ENCODE peak calls at places on chromosomes 16 and 17, in seven cellular contexts. A is prostate gland, T is esophagus muscularis mucosa, R is H1, C is endothelial cell of umbilical vein, V is stomach, M is GM12891. I is an unnamed sample.

GRCh38 chr16:17461951-17462729 is 8.6 kb downstream of the XYLT1 start:
- DNase-seq in V (no peak), R (no peak), T (no peak), C (no peak), M (no peak), A (no peak), I (no peak)

GRCh38 chr16:87954361-87954760 is 3.1 kb downstream of the BANP start:
- DNase-seq in C (no peak), R (no peak), A (no peak), T (no peak), M (no peak), V (peak; percentile 44), I (no peak)

GRCh38 chr17:50046667-50047066 is 9.2 kb upstream of the ITGA3 start:
- DNase-seq in R (no peak), V (no peak), T (no peak), A (no peak), M (no peak), C (no peak), I (no peak)

GRCh38 chr16:11140466-11140865 is 115.5 kb downstream of the SOCS1 start:
- DNase-seq in A (no peak), T (no peak), C (no peak), M (no peak), V (no peak), R (no peak), I (no peak)

GRCh38 chr17:4310349-4311060 is 46.7 kb upstream of the ANKFY1 start:
- DNase-seq in C (peak; percentile 80), T (no peak), M (no peak), R (no peak), A (no peak), V (peak; percentile 37), I (no peak)

GRCh38 chr17:54898576-54898975 is 2.1 kb upstream of the TOM1L1 start:
- DNase-seq in V (no peak), A (no peak), T (no peak), C (no peak), M (no peak), R (no peak), I (no peak)

GRCh38 chr17:34713687-34714086 is 134.3 kb downstream of the TMEM132E start:
- DNase-seq in C (no peak), T (peak; percentile 70), M (no peak), A (no peak), V (no peak), R (no peak), I (no peak)

GRCh38 chr17:68455756-68456528 is 1.4 kb downstream of the WIPI1 start:
- DNase-seq in M (no peak), A (peak; percentile 71), V (peak; percentile 70), R (no peak), C (no peak), T (no peak), I (no peak)

GRCh38 chr16:81175325-81175891 is 63.1 kb upstream of the BCO1 start:
- DNase-seq in C (no peak), T (no peak), A (peak; percentile 32), R (no peak), M (no peak), V (no peak), I (no peak)

GRCh38 chr16:31093132-31093703 is 1.4 kb downstream of the VKORC1 start:
- DNase-seq in M (no peak), A (no peak), T (no peak), R (no peak), C (no peak), V (no peak), I (no peak)

GRCh38 chr16:68737730-68738590 is 868 bp downstream of the CDH1 start:
- DNase-seq in V (peak; percentile 87), M (no peak), T (no peak), A (peak; percentile 70), R (no peak), C (no peak), I (no peak)

GRCh38 chr17:18141210-18141803 is 32.8 kb downstream of the MYO15A start:
- DNase-seq in C (peak; percentile 68), M (peak; percentile 51), V (no peak), A (peak; percentile 43), R (no peak), T (no peak), I (no peak)

GRCh38 chr17:58172369-58173071 is 5.7 kb downstream of the OR4D2 start:
- DNase-seq in A (no peak), C (no peak), V (no peak), M (no peak), R (no peak), T (no peak), I (no peak)

DNA sequence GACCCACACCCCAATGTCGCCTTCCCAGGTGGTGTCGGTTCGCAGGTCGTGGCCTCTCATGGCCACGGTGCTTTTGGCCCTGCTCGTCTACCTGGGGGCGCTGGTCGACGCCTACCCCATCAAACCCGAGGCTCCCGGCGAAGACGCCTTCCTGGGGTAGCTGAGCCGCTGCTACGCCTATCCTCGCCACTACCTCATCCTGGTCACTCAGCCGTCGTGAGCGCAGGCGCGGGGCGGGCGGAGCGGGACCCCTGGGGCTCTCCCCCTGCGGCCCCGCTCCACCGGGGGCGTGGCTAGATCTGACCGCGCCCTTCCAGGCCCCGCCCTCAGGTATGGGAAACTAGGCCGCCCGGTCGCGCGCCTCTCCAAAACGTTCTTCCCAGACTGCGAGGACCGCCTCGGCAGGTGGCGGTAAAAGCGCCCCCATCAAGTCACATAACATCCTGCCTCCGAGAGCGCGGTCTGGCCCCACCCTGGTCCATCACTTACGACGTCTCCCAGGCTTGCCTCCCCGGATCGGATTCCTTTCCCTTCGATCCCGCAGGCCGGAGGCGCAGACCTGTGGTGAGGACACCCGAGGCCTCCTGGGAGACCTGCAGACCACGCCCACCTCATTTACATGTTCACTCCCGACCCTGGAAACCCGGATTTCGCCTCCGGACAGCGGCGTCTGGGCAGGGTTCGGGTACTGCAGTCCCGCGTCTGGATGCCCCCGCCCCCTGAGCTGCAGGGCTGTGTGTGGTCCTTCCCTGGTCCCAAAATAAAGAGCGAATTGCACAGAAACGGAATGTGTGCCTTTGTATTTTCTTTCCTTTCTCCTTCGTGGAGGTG is 91.5 kb upstream of the TMEM97 start:
- DNase-seq in C (no peak), M (peak; percentile 44), T (no peak), V (peak; percentile 87), A (peak; percentile 85), R (peak; percentile 94), I (no peak)
- TF ChIP-seq POLR2A in C (no peak), M (no peak), T (no peak), V (no peak), A (no peak), R (peak; percentile 86), I (no peak)

DNA sequence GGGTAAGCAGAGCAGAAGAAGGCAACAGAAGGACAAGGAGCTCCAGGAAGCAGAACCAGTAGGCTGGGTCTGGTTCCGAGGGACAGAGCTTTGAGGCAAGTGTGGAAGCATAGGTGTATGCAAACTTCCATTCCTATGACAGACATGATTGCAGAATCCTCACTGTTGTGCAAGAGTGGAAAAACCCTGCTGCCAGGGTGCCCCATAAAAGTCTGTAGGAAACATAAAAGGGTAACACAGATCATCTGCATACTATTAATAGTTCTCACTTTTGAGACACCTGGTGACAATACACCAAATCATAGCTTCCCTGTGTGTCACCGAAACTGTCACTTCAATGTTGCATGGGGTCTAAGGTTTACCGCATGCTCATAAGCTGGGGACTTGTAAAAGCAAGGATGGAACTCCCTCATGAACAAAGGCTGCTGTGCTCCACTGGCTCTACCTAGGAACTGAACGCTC is 39.7 kb downstream of the ARHGAP17 start:
- DNase-seq in R (no peak), V (no peak), T (no peak), C (no peak), M (no peak), A (no peak), I (no peak)
- TF ChIP-seq POLR2AphosphoS5 in R (no peak), V (no peak), T (no peak), C (no peak), M (no peak), A (no peak), I (no peak)

GRCh38 chr16:67028167-67028554 is 788 bp upstream of the CBFB start:
- DNase-seq in M (no peak), T (no peak), V (no peak), A (no peak), R (no peak), C (no peak), I (peak; percentile 17)

GRCh38 chr16:67028555-67029248 is at the start of gene CBFB:
- DNase-seq in M (peak; percentile 98), R (no peak), C (peak; percentile 87), A (peak; percentile 90), T (peak; percentile 96), V (peak; percentile 93), I (peak; percentile 96)

GRCh38 chr16:67027046-67027445 is 1.9 kb upstream of the CBFB start:
- DNase-seq in C (no peak), T (no peak), R (no peak), A (no peak), M (no peak), V (no peak), I (peak; percentile 41)

GRCh38 chr16:67030221-67030962 is 1.4 kb downstream of the CBFB start:
- DNase-seq in T (no peak), A (no peak), M (no peak), V (no peak), R (no peak), C (no peak), I (peak; percentile 55)

GRCh38 chr16:67029249-67030096 is 524 bp downstream of the CBFB start:
- DNase-seq in T (no peak), A (peak; percentile 57), V (peak; percentile 66), C (peak; percentile 67), M (peak; percentile 48), R (no peak), I (peak; percentile 85)
- TF ChIP-seq POLR2A in T (peak; percentile 16), A (peak; percentile 73), V (no peak), C (peak; percentile 52), M (no peak), R (peak; percentile 42), I (no peak)

GRCh38 chr16:57985204-57986121 is 14.5 kb upstream of the CNGB1 start:
- DNase-seq in C (peak; percentile 14), A (no peak), T (no peak), R (no peak), M (no peak), V (no peak), I (peak; percentile 70)

GRCh38 chr16:57986196-57986595 is 14.3 kb downstream of the ZNF319 start:
- DNase-seq in R (no peak), M (no peak), C (no peak), V (no peak), A (no peak), T (no peak), I (peak; percentile 36)

GRCh38 chr16:57987441-57988177 is 12.9 kb downstream of the ZNF319 start:
- DNase-seq in T (no peak), M (no peak), V (no peak), R (no peak), C (no peak), A (no peak), I (no peak)

GRCh38 chr16:57982345-57982744 is 11.4 kb upstream of the CNGB1 start:
- DNase-seq in R (no peak), T (no peak), M (no peak), A (no peak), V (no peak), C (no peak), I (no peak)

DNA sequence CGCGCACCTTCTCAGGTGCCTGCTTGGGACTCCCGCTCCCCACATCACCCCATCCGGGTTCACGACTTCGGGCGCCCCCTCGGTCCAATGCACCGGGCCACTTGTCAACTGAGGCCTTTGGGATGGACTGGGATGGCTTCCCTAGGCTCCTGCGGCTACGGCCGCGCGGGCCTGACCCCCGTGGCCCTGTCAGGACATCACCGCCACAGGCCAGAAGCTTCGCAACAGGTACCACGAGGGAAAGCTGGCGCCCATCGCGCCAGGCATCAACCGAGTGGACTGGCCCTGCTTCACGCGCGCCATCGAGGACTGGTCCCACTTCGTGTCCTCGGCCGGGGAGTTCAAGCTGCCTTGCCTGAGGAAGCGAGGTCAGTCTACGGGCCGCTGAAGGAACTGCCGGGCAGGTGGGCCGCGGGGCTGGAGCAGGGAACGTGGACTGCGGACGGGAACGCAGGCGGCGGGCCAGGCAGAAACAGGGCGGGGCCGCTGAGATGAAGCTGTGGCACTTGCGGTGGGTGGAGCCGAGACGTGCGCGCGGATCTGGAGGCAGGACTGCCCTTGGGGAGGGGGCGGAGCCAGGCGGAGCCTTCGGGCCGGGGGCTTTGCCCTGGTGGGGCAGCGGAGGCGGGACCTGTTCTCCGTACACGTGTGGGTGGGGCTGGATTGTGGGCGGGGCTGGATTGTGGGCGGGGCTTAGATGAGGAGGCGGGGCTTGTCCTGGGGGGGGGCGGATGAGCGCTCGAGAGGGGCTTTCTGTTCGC is 13.7 kb upstream of the CNGB1 start:
- DNase-seq in A (peak; percentile 85), T (peak; percentile 93), R (peak; percentile 93), V (peak; percentile 87), M (peak; percentile 81), C (peak; percentile 85), I (peak; percentile 93)
- TF ChIP-seq POLR2AphosphoS5 in A (peak; percentile 12), T (peak; percentile 54), R (no peak), V (no peak), M (no peak), C (no peak), I (no peak)